ENCODE peak calls at places on chromosomes 1 and 21, in five cellular contexts. One of them, this sample, is unnamed.

GRCh38 chr1:77543822-77544448 is 138.5 kb downstream of the ZZZ3 start:
- DNase-seq in neuronal stem cell: no peak
- DNase-seq in mesenchymal stem cell: peak; percentile 56
- DNase-seq in H9: no peak
- DNase-seq in H1: no peak
- DNase-seq in this sample: peak; percentile 81

GRCh38 chr1:44707112-44707881 is 23.7 kb downstream of the RNU5D-1 start:
- DNase-seq in neuronal stem cell: no peak
- DNase-seq in mesenchymal stem cell: peak; percentile 79
- DNase-seq in H9: no peak
- DNase-seq in H1: no peak
- DNase-seq in this sample: peak; percentile 74

GRCh38 chr1:116569776-116570357 is 959 bp downstream of the CD58 start:
- DNase-seq in neuronal stem cell: no peak
- DNase-seq in mesenchymal stem cell: no peak
- DNase-seq in H9: no peak
- DNase-seq in H1: no peak
- DNase-seq in this sample: peak; percentile 74

GRCh38 chr1:245742891-245743290 is 588.1 kb downstream of the KIF26B start:
- DNase-seq in neuronal stem cell: no peak
- DNase-seq in mesenchymal stem cell: no peak
- DNase-seq in H9: no peak
- DNase-seq in H1: no peak
- DNase-seq in this sample: no peak

GRCh38 chr1:241250465-241250864 is 106.5 kb downstream of the RGS7 start:
- DNase-seq in neuronal stem cell: no peak
- DNase-seq in mesenchymal stem cell: no peak
- DNase-seq in H9: no peak
- DNase-seq in H1: no peak
- DNase-seq in this sample: no peak

GRCh38 chr1:160981584-160982411 is 27.2 kb upstream of the ITLN2 start:
- DNase-seq in neuronal stem cell: no peak
- DNase-seq in mesenchymal stem cell: no peak
- DNase-seq in H9: peak; percentile 88
- DNase-seq in H1: peak; percentile 72
- DNase-seq in this sample: no peak

GRCh38 chr21:34722684-34723300 is 54.0 kb downstream of the CLIC6 start:
- DNase-seq in neuronal stem cell: peak; percentile 18
- DNase-seq in mesenchymal stem cell: no peak
- DNase-seq in H9: peak; percentile 70
- DNase-seq in H1: peak; percentile 78
- DNase-seq in this sample: peak; percentile 15

GRCh38 chr1:232952514-232953175 is 2.2 kb downstream of the NTPCR start:
- DNase-seq in neuronal stem cell: peak; percentile 39
- DNase-seq in mesenchymal stem cell: peak; percentile 66
- DNase-seq in H9: peak; percentile 87
- DNase-seq in H1: peak; percentile 61
- DNase-seq in this sample: peak; percentile 73

GRCh38 chr1:204348722-204349121 is 11.0 kb downstream of the PLEKHA6 start:
- DNase-seq in neuronal stem cell: no peak
- DNase-seq in mesenchymal stem cell: peak; percentile 81
- DNase-seq in H9: no peak
- DNase-seq in H1: no peak
- DNase-seq in this sample: no peak

GRCh38 chr1:116760487-116760886 is 6.3 kb downstream of the CD2 start:
- DNase-seq in neuronal stem cell: no peak
- DNase-seq in mesenchymal stem cell: no peak
- DNase-seq in H9: no peak
- DNase-seq in H1: peak; percentile 23
- DNase-seq in this sample: no peak

GRCh38 chr1:33087677-33088076 is 6.7 kb downstream of the AZIN2 start:
- DNase-seq in neuronal stem cell: no peak
- DNase-seq in mesenchymal stem cell: no peak
- DNase-seq in H9: no peak
- DNase-seq in H1: no peak
- DNase-seq in this sample: no peak
- H2BK12ac ChIP-seq in neuronal stem cell: no peak overlapping the region
- H2BK12ac ChIP-seq in mesenchymal stem cell: no peak overlapping the region
- H2BK12ac ChIP-seq in H9: no peak overlapping the region
- H2BK12ac ChIP-seq in H1: no peak overlapping the region
- H2BK12ac ChIP-seq in this sample: no peak overlapping the region

GRCh38 chr1:5725855-5726585 is 266.2 kb downstream of the NPHP4 start:
- DNase-seq in neuronal stem cell: no peak
- DNase-seq in mesenchymal stem cell: no peak
- DNase-seq in H9: no peak
- DNase-seq in H1: no peak
- DNase-seq in this sample: no peak

GRCh38 chr1:5724847-5725246 is 267.4 kb downstream of the NPHP4 start:
- DNase-seq in neuronal stem cell: no peak
- DNase-seq in mesenchymal stem cell: no peak
- DNase-seq in H9: no peak
- DNase-seq in H1: no peak
- DNase-seq in this sample: no peak

GRCh38 chr1:5727191-5727590 is 265.0 kb downstream of the NPHP4 start:
- DNase-seq in neuronal stem cell: no peak
- DNase-seq in mesenchymal stem cell: no peak
- DNase-seq in H9: no peak
- DNase-seq in H1: no peak
- DNase-seq in this sample: no peak

GRCh38 chr1:5727871-5728643 is 264.2 kb downstream of the NPHP4 start:
- DNase-seq in neuronal stem cell: no peak
- DNase-seq in mesenchymal stem cell: no peak
- DNase-seq in H9: no peak
- DNase-seq in H1: no peak
- DNase-seq in this sample: no peak

GRCh38 chr1:5725406-5725805 is 266.8 kb downstream of the NPHP4 start:
- DNase-seq in neuronal stem cell: no peak
- DNase-seq in mesenchymal stem cell: no peak
- DNase-seq in H9: no peak
- DNase-seq in H1: no peak
- DNase-seq in this sample: no peak
- H3K27me3 ChIP-seq in neuronal stem cell: peaks cover 22% of the 10 kb centered on the region
- H3K27me3 ChIP-seq in mesenchymal stem cell: no peaks in the 10 kb centered on the region
- H3K27me3 ChIP-seq in H9: no peaks in the 10 kb centered on the region
- H3K27me3 ChIP-seq in H1: no peaks in the 10 kb centered on the region
- H3K27me3 ChIP-seq in this sample: no peaks in the 10 kb centered on the region

GRCh38 chr1:224621813-224622682 is 5.9 kb downstream of the CNIH3 start:
- DNase-seq in neuronal stem cell: no peak
- DNase-seq in mesenchymal stem cell: no peak
- DNase-seq in H9: no peak
- DNase-seq in H1: no peak
- DNase-seq in this sample: no peak
- H2BK12ac ChIP-seq in neuronal stem cell: no peak overlapping the region
- H2BK12ac ChIP-seq in mesenchymal stem cell: peak overlapping the region; percentile 7
- H2BK12ac ChIP-seq in H9: no peak overlapping the region
- H2BK12ac ChIP-seq in H1: no peak overlapping the region
- H2BK12ac ChIP-seq in this sample: no peak overlapping the region

DNA sequence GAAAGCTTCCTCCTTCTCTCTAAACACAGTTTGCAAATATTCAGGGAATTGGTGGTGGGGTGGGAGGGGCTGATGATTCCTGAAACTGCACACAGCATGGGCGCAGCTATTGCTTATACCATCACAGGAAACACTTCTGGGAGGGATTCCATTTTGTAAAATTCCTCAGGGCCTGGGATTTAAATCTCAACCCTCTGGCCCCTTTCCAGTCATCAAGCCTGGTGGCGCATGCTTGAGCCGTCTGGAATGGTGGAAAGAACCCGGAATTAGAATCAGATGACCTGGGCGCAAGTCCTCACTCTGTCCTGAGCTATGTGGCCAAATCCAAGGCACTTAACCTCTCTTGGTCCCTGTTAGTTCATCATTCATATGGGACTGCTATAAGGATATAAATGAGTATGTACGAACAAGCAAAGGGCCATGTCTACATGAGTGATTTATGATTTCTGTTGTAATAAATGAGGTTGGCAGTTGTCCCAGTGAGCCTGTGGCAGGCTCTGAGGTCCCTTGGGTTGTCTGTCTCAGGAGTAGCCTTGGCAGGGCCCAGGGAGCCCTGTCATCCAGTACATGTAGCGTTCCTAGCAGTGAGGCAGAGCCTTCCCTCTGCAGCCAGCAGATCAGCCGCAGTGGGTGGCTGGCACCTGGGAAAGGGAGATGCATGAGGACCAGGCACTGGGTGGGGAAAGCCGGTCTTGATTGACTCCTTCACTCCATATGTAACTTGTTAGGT is 72.0 kb downstream of the MAN1C1 start:
- DNase-seq in neuronal stem cell: no peak
- DNase-seq in mesenchymal stem cell: peak; percentile 75
- DNase-seq in H9: no peak
- DNase-seq in H1: no peak
- DNase-seq in this sample: no peak
- H3K27me3 ChIP-seq in neuronal stem cell: no peaks in the 10 kb centered on the region
- H3K27me3 ChIP-seq in mesenchymal stem cell: no peaks in the 10 kb centered on the region
- H3K27me3 ChIP-seq in H9: no peaks in the 10 kb centered on the region
- H3K27me3 ChIP-seq in H1: no peaks in the 10 kb centered on the region
- H3K27me3 ChIP-seq in this sample: no peaks in the 10 kb centered on the region

GRCh38 chr1:159951551-159951950 is 2.5 kb downstream of the SLAMF9 start:
- DNase-seq in neuronal stem cell: no peak
- DNase-seq in mesenchymal stem cell: no peak
- DNase-seq in H9: peak; percentile 8
- DNase-seq in H1: no peak
- DNase-seq in this sample: no peak
- H2BK12ac ChIP-seq in neuronal stem cell: no peak overlapping the region
- H2BK12ac ChIP-seq in mesenchymal stem cell: no peak overlapping the region
- H2BK12ac ChIP-seq in H9: no peak overlapping the region
- H2BK12ac ChIP-seq in H1: no peak overlapping the region
- H2BK12ac ChIP-seq in this sample: no peak overlapping the region

GRCh38 chr21:31875424-31876097 is 2.7 kb downstream of the HUNK start:
- DNase-seq in neuronal stem cell: no peak
- DNase-seq in mesenchymal stem cell: no peak
- DNase-seq in H9: no peak
- DNase-seq in H1: no peak
- DNase-seq in this sample: no peak
- H3K27me3 ChIP-seq in neuronal stem cell: no peaks in the 10 kb centered on the region
- H3K27me3 ChIP-seq in mesenchymal stem cell: peaks cover 17% of the 10 kb centered on the region
- H3K27me3 ChIP-seq in H9: peaks cover 2% of the 10 kb centered on the region
- H3K27me3 ChIP-seq in H1: peaks cover 9% of the 10 kb centered on the region
- H3K27me3 ChIP-seq in this sample: no peaks in the 10 kb centered on the region

DNA sequence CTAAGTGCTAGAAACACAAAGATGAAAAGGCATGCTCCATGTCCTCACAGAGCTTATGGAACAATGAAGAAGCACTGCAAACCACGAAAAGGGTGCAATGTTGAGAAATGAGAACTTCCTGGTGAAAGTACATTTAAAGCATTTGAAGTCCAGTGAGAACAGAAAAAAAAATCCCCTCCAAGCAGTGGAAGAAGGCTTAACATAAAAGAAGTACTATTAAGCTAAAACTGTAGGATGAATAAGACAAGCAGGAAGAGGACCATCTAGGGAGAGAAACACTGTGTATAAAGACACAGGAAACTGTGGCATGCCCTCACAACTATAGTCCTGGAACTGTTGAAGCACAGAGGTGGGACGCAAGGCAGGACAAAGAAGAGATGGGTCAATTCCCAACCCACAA is 10.0 kb downstream of the TP53BP2 start:
- DNase-seq in neuronal stem cell: no peak
- DNase-seq in mesenchymal stem cell: peak; percentile 50
- DNase-seq in H9: no peak
- DNase-seq in H1: no peak
- DNase-seq in this sample: no peak
- H2BK12ac ChIP-seq in neuronal stem cell: no peak overlapping the region
- H2BK12ac ChIP-seq in mesenchymal stem cell: no peak overlapping the region
- H2BK12ac ChIP-seq in H9: no peak overlapping the region
- H2BK12ac ChIP-seq in H1: no peak overlapping the region
- H2BK12ac ChIP-seq in this sample: no peak overlapping the region

DNA sequence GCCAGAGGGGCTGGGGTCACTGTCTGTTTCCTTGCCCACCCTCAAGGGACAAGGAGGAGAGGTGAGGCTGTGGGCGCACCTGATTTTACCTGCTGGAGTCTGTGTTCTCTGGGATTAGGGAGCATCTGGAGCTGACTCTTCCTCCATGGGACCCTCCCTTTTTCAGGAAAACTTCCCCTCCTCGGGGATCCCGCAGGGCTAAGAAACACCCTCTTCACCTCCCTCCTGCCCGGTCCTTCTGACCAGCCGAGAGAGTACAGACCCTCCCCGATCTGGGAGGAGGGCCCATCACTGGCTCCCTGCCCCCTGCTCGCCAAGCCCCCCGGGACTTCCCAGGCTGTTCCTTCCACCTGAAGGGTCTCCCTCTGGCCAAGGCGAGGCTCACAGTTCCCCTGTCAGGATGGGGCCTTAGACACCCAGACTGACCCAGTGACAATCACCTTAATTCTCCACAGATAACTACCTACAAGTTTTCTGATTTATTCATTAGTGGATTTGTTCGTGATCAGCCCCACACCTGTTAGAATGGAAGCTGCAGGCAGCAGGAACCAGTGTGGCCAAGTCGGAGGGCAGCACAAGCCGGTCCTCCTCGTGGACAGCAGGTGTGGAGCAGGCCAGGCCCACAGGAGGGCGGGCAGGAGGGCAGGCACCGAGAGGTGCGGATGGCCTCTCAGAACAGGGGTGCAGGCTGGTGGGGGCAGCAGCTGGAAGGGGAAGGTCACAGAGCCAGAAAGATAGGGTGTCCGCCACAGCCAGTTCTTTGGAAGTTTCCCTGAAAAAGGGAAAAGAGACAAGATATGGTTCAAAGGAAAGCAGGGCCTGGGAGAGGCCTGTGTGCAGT is 15.9 kb upstream of the SAMD11 start:
- DNase-seq in neuronal stem cell: no peak
- DNase-seq in mesenchymal stem cell: no peak
- DNase-seq in H9: peak; percentile 24
- DNase-seq in H1: peak; percentile 43
- DNase-seq in this sample: no peak
- H3K27me3 ChIP-seq in neuronal stem cell: peaks cover 18% of the 10 kb centered on the region
- H3K27me3 ChIP-seq in mesenchymal stem cell: peaks cover 25% of the 10 kb centered on the region
- H3K27me3 ChIP-seq in H9: peaks cover 19% of the 10 kb centered on the region
- H3K27me3 ChIP-seq in H1: peaks cover 58% of the 10 kb centered on the region
- H3K27me3 ChIP-seq in this sample: no peaks in the 10 kb centered on the region